ENCODE peak calls at places on chromosomes 4 and X, in nine cellular contexts. One of them, this sample, is unnamed.
A peak's percentile ranks its signal among the peaks of the same experiment; 100 is the strongest.

GRCh38 chrX:70664726-70665125 is 220.1 kb downstream of the DLG3 start:
- DNase-seq in WERI-Rb-1: no peak
- DNase-seq in BJ: no peak
- DNase-seq in adrenal gland: peak; percentile 13
- DNase-seq in kidney epithelial cell: peak; percentile 4
- DNase-seq in upper lobe of left lung: no peak
- DNase-seq in heart right ventricle: no peak
- DNase-seq in choroid plexus epithelial cell: peak; percentile 53
- DNase-seq in cardiac fibroblast: peak; percentile 36
- DNase-seq in this sample: no peak

GRCh38 chr4:54281060-54281781 is 52.1 kb downstream of the PDGFRA start:
- DNase-seq in WERI-Rb-1: no peak
- DNase-seq in BJ: peak; percentile 95
- DNase-seq in adrenal gland: peak; percentile 95
- DNase-seq in kidney epithelial cell: no peak
- DNase-seq in upper lobe of left lung: peak; percentile 53
- DNase-seq in heart right ventricle: peak; percentile 87
- DNase-seq in choroid plexus epithelial cell: peak; percentile 78
- DNase-seq in cardiac fibroblast: peak; percentile 99
- DNase-seq in this sample: no peak

GRCh38 chr4:16577177-16577576 is 321.3 kb downstream of the LDB2 start:
- DNase-seq in WERI-Rb-1: no peak
- DNase-seq in BJ: no peak
- DNase-seq in adrenal gland: no peak
- DNase-seq in kidney epithelial cell: no peak
- DNase-seq in upper lobe of left lung: no peak
- DNase-seq in heart right ventricle: no peak
- DNase-seq in choroid plexus epithelial cell: no peak
- DNase-seq in cardiac fibroblast: no peak
- DNase-seq in this sample: no peak

GRCh38 chr4:82951196-82951595 is 50.7 kb downstream of the THAP9 start:
- DNase-seq in WERI-Rb-1: no peak
- DNase-seq in BJ: no peak
- DNase-seq in adrenal gland: no peak
- DNase-seq in kidney epithelial cell: no peak
- DNase-seq in upper lobe of left lung: no peak
- DNase-seq in heart right ventricle: no peak
- DNase-seq in choroid plexus epithelial cell: peak; percentile 2
- DNase-seq in cardiac fibroblast: no peak
- DNase-seq in this sample: no peak

GRCh38 chrX:40855411-40855810 is 120.1 kb upstream of the MED14 start:
- DNase-seq in WERI-Rb-1: no peak
- DNase-seq in BJ: no peak
- DNase-seq in adrenal gland: no peak
- DNase-seq in kidney epithelial cell: no peak
- DNase-seq in upper lobe of left lung: no peak
- DNase-seq in heart right ventricle: no peak
- DNase-seq in choroid plexus epithelial cell: no peak
- DNase-seq in cardiac fibroblast: peak; percentile 46
- DNase-seq in this sample: no peak

GRCh38 chrX:118370921-118371624 is 25.2 kb downstream of the WDR44 start:
- DNase-seq in WERI-Rb-1: no peak
- DNase-seq in BJ: no peak
- DNase-seq in adrenal gland: no peak
- DNase-seq in kidney epithelial cell: no peak
- DNase-seq in upper lobe of left lung: no peak
- DNase-seq in heart right ventricle: no peak
- DNase-seq in choroid plexus epithelial cell: peak; percentile 74
- DNase-seq in cardiac fibroblast: peak; percentile 55
- DNase-seq in this sample: no peak

GRCh38 chr4:5866841-5867782 is 25.8 kb downstream of the CRMP1 start:
- DNase-seq in WERI-Rb-1: no peak
- DNase-seq in BJ: no peak
- DNase-seq in adrenal gland: no peak
- DNase-seq in kidney epithelial cell: no peak
- DNase-seq in upper lobe of left lung: no peak
- DNase-seq in heart right ventricle: no peak
- DNase-seq in choroid plexus epithelial cell: no peak
- DNase-seq in cardiac fibroblast: no peak
- DNase-seq in this sample: no peak

GRCh38 chr4:96483308-96484030 is 643.6 kb downstream of the PDHA2 start:
- DNase-seq in WERI-Rb-1: peak; percentile 57
- DNase-seq in BJ: no peak
- DNase-seq in adrenal gland: no peak
- DNase-seq in kidney epithelial cell: no peak
- DNase-seq in upper lobe of left lung: no peak
- DNase-seq in heart right ventricle: no peak
- DNase-seq in choroid plexus epithelial cell: peak; percentile 43
- DNase-seq in cardiac fibroblast: no peak
- DNase-seq in this sample: no peak

GRCh38 chr4:27412617-27413016 is 552.0 kb downstream of the STIM2 start:
- DNase-seq in WERI-Rb-1: peak; percentile 7
- DNase-seq in BJ: no peak
- DNase-seq in adrenal gland: no peak
- DNase-seq in kidney epithelial cell: no peak
- DNase-seq in upper lobe of left lung: no peak
- DNase-seq in heart right ventricle: no peak
- DNase-seq in choroid plexus epithelial cell: no peak
- DNase-seq in cardiac fibroblast: no peak
- DNase-seq in this sample: no peak

GRCh38 chr4:166662266-166662843 is 571.9 kb downstream of the SPOCK3 start:
- DNase-seq in WERI-Rb-1: no peak
- DNase-seq in BJ: no peak
- DNase-seq in adrenal gland: no peak
- DNase-seq in kidney epithelial cell: no peak
- DNase-seq in upper lobe of left lung: no peak
- DNase-seq in heart right ventricle: no peak
- DNase-seq in choroid plexus epithelial cell: no peak
- DNase-seq in cardiac fibroblast: no peak
- DNase-seq in this sample: no peak

GRCh38 chr4:21790437-21791029 is 158.0 kb downstream of the KCNIP4 start:
- DNase-seq in WERI-Rb-1: no peak
- DNase-seq in BJ: no peak
- DNase-seq in adrenal gland: no peak
- DNase-seq in kidney epithelial cell: no peak
- DNase-seq in upper lobe of left lung: no peak
- DNase-seq in heart right ventricle: no peak
- DNase-seq in choroid plexus epithelial cell: peak; percentile 80
- DNase-seq in cardiac fibroblast: peak; percentile 70
- DNase-seq in this sample: no peak

GRCh38 chr4:3311095-3311372 is 18.2 kb downstream of the RGS12 start:
- DNase-seq in WERI-Rb-1: no peak
- DNase-seq in BJ: no peak
- DNase-seq in adrenal gland: no peak
- DNase-seq in kidney epithelial cell: no peak
- DNase-seq in upper lobe of left lung: no peak
- DNase-seq in heart right ventricle: no peak
- DNase-seq in choroid plexus epithelial cell: no peak
- DNase-seq in cardiac fibroblast: no peak
- DNase-seq in this sample: no peak

GRCh38 chr4:167930171-167930570 is 162.2 kb upstream of the ANXA10 start:
- DNase-seq in WERI-Rb-1: no peak
- DNase-seq in BJ: no peak
- DNase-seq in adrenal gland: no peak
- DNase-seq in kidney epithelial cell: no peak
- DNase-seq in upper lobe of left lung: no peak
- DNase-seq in heart right ventricle: no peak
- DNase-seq in choroid plexus epithelial cell: no peak
- DNase-seq in cardiac fibroblast: no peak
- DNase-seq in this sample: no peak

GRCh38 chrX:49930046-49930445 is 7.7 kb downstream of the CLCN5 start:
- DNase-seq in WERI-Rb-1: no peak
- DNase-seq in BJ: no peak
- DNase-seq in adrenal gland: no peak
- DNase-seq in kidney epithelial cell: no peak
- DNase-seq in upper lobe of left lung: no peak
- DNase-seq in heart right ventricle: no peak
- DNase-seq in choroid plexus epithelial cell: peak; percentile 60
- DNase-seq in cardiac fibroblast: peak; percentile 47
- DNase-seq in this sample: no peak

GRCh38 chr4:4549534-4549933 is 7.7 kb upstream of the STX18 start:
- DNase-seq in WERI-Rb-1: no peak
- DNase-seq in BJ: no peak
- DNase-seq in adrenal gland: no peak
- DNase-seq in kidney epithelial cell: no peak
- DNase-seq in upper lobe of left lung: no peak
- DNase-seq in heart right ventricle: no peak
- DNase-seq in choroid plexus epithelial cell: no peak
- DNase-seq in cardiac fibroblast: no peak
- DNase-seq in this sample: no peak

GRCh38 chr4:107956011-107956410 is 24.7 kb downstream of the CYP2U1 start:
- DNase-seq in WERI-Rb-1: no peak
- DNase-seq in BJ: no peak
- DNase-seq in adrenal gland: no peak
- DNase-seq in kidney epithelial cell: no peak
- DNase-seq in upper lobe of left lung: no peak
- DNase-seq in heart right ventricle: no peak
- DNase-seq in choroid plexus epithelial cell: peak; percentile 8
- DNase-seq in cardiac fibroblast: no peak
- DNase-seq in this sample: no peak

GRCh38 chr4:23654791-23655190 is 235.1 kb downstream of the PPARGC1A start:
- DNase-seq in WERI-Rb-1: no peak
- DNase-seq in BJ: no peak
- DNase-seq in adrenal gland: no peak
- DNase-seq in kidney epithelial cell: no peak
- DNase-seq in upper lobe of left lung: no peak
- DNase-seq in heart right ventricle: no peak
- DNase-seq in choroid plexus epithelial cell: peak; percentile 0
- DNase-seq in cardiac fibroblast: no peak
- DNase-seq in this sample: no peak

GRCh38 chr4:185209031-185209851 is at the start of gene SNX25:
- DNase-seq in WERI-Rb-1: peak; percentile 91
- DNase-seq in BJ: no peak
- DNase-seq in adrenal gland: peak; percentile 82
- DNase-seq in kidney epithelial cell: no peak
- DNase-seq in upper lobe of left lung: peak; percentile 93
- DNase-seq in heart right ventricle: peak; percentile 85
- DNase-seq in choroid plexus epithelial cell: peak; percentile 82
- DNase-seq in cardiac fibroblast: peak; percentile 85
- DNase-seq in this sample: peak; percentile 88
- TF ChIP-seq CTCF in WERI-Rb-1: no peak
- TF ChIP-seq CTCF in BJ: no peak
- TF ChIP-seq CTCF in adrenal gland: no peak
- TF ChIP-seq CTCF in kidney epithelial cell: no peak
- TF ChIP-seq CTCF in upper lobe of left lung: peak; percentile 34
- TF ChIP-seq CTCF in heart right ventricle: no peak
- TF ChIP-seq CTCF in choroid plexus epithelial cell: no peak
- TF ChIP-seq CTCF in cardiac fibroblast: no peak
- TF ChIP-seq CTCF in this sample: peak; percentile 50

GRCh38 chr4:117085185-117085701 is at the start of gene TRAM1L1:
- DNase-seq in WERI-Rb-1: peak; percentile 95
- DNase-seq in BJ: peak; percentile 7
- DNase-seq in adrenal gland: peak; percentile 63
- DNase-seq in kidney epithelial cell: peak; percentile 28
- DNase-seq in upper lobe of left lung: peak; percentile 37
- DNase-seq in heart right ventricle: peak; percentile 45
- DNase-seq in choroid plexus epithelial cell: peak; percentile 66
- DNase-seq in cardiac fibroblast: peak; percentile 66
- DNase-seq in this sample: peak; percentile 87
- TF ChIP-seq CTCF in WERI-Rb-1: peak; percentile 55
- TF ChIP-seq CTCF in BJ: peak; percentile 24
- TF ChIP-seq CTCF in adrenal gland: no peak
- TF ChIP-seq CTCF in kidney epithelial cell: peak; percentile 38
- TF ChIP-seq CTCF in upper lobe of left lung: no peak
- TF ChIP-seq CTCF in heart right ventricle: no peak
- TF ChIP-seq CTCF in choroid plexus epithelial cell: no peak
- TF ChIP-seq CTCF in cardiac fibroblast: no peak
- TF ChIP-seq CTCF in this sample: peak; percentile 50

GRCh38 chrX:1534321-1535168 is 2.4 kb downstream of the P2RY8 start:
- DNase-seq in WERI-Rb-1: peak; percentile 42
- DNase-seq in BJ: no peak
- DNase-seq in adrenal gland: no peak
- DNase-seq in kidney epithelial cell: no peak
- DNase-seq in upper lobe of left lung: no peak
- DNase-seq in heart right ventricle: no peak
- DNase-seq in choroid plexus epithelial cell: no peak
- DNase-seq in cardiac fibroblast: no peak
- DNase-seq in this sample: peak; percentile 44

GRCh38 chrX:1536712-1537030 is 314 bp downstream of the P2RY8 start:
- DNase-seq in WERI-Rb-1: no peak
- DNase-seq in BJ: no peak
- DNase-seq in adrenal gland: no peak
- DNase-seq in kidney epithelial cell: no peak
- DNase-seq in upper lobe of left lung: no peak
- DNase-seq in heart right ventricle: no peak
- DNase-seq in choroid plexus epithelial cell: no peak
- DNase-seq in cardiac fibroblast: no peak
- DNase-seq in this sample: no peak

GRCh38 chrX:1535241-1536041 is 1.5 kb downstream of the P2RY8 start:
- DNase-seq in WERI-Rb-1: no peak
- DNase-seq in BJ: no peak
- DNase-seq in adrenal gland: peak; percentile 47
- DNase-seq in kidney epithelial cell: no peak
- DNase-seq in upper lobe of left lung: peak; percentile 68
- DNase-seq in heart right ventricle: no peak
- DNase-seq in choroid plexus epithelial cell: no peak
- DNase-seq in cardiac fibroblast: no peak
- DNase-seq in this sample: peak; percentile 18

GRCh38 chrX:1533083-1533482 is 3.9 kb downstream of the P2RY8 start:
- DNase-seq in WERI-Rb-1: no peak
- DNase-seq in BJ: no peak
- DNase-seq in adrenal gland: no peak
- DNase-seq in kidney epithelial cell: no peak
- DNase-seq in upper lobe of left lung: no peak
- DNase-seq in heart right ventricle: no peak
- DNase-seq in choroid plexus epithelial cell: no peak
- DNase-seq in cardiac fibroblast: no peak
- DNase-seq in this sample: no peak

DNA sequence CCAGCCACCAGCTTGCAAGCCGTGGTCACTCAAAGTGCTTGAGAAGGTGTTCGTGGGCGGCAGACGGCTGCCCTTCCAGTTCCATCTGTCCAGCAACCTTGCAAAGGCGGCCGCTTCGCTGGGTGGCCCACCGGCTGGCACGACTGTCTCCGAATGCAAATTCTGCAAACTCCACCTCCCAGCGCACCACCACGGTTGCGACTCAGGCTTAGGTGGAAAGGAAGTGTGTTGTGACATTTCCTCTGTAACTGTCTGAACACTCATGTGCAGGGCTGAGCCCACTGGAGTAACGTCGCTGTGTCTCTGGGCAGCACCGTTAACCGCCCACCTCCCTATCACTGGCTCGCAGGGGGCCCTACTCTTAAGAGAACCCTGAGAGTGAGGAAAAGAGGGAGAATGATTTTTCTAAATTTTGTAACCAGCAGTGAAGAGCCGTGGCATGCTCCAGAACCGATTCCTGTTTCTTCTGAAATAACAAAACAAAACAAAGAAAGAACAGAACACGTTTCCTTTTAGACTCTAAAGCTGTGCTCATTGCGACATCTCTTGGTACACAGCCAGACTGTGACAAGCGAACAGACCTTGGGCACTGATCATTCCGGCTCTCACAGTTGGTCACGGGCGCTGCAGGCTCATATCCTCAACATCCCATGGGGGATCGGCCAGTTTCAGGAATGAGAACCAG is at the start of gene P2RY8:
- DNase-seq in WERI-Rb-1: no peak
- DNase-seq in BJ: peak; percentile 0
- DNase-seq in adrenal gland: peak; percentile 91
- DNase-seq in kidney epithelial cell: no peak
- DNase-seq in upper lobe of left lung: peak; percentile 73
- DNase-seq in heart right ventricle: peak; percentile 55
- DNase-seq in choroid plexus epithelial cell: peak; percentile 41
- DNase-seq in cardiac fibroblast: peak; percentile 28
- DNase-seq in this sample: peak; percentile 63
- TF ChIP-seq CTCF in WERI-Rb-1: no peak
- TF ChIP-seq CTCF in BJ: no peak
- TF ChIP-seq CTCF in adrenal gland: no peak
- TF ChIP-seq CTCF in kidney epithelial cell: no peak
- TF ChIP-seq CTCF in upper lobe of left lung: no peak
- TF ChIP-seq CTCF in heart right ventricle: no peak
- TF ChIP-seq CTCF in choroid plexus epithelial cell: no peak
- TF ChIP-seq CTCF in cardiac fibroblast: no peak
- TF ChIP-seq CTCF in this sample: no peak

GRCh38 chr4:29079260-29079659 is 1640.9 kb upstream of the PCDH7 start:
- DNase-seq in WERI-Rb-1: no peak
- DNase-seq in BJ: no peak
- DNase-seq in adrenal gland: no peak
- DNase-seq in kidney epithelial cell: no peak
- DNase-seq in upper lobe of left lung: no peak
- DNase-seq in heart right ventricle: no peak
- DNase-seq in choroid plexus epithelial cell: no peak
- DNase-seq in cardiac fibroblast: no peak
- DNase-seq in this sample: no peak
- TF ChIP-seq CTCF in WERI-Rb-1: peak; percentile 32
- TF ChIP-seq CTCF in BJ: no peak
- TF ChIP-seq CTCF in adrenal gland: no peak
- TF ChIP-seq CTCF in kidney epithelial cell: no peak
- TF ChIP-seq CTCF in upper lobe of left lung: no peak
- TF ChIP-seq CTCF in heart right ventricle: no peak
- TF ChIP-seq CTCF in choroid plexus epithelial cell: no peak
- TF ChIP-seq CTCF in cardiac fibroblast: no peak
- TF ChIP-seq CTCF in this sample: no peak